ENCODE peak calls at places on chromosome 2, in ten cellular contexts. One of them, this sample, is unnamed.

GRCh38 chr2:135227386-135227785 is 175.3 kb downstream of the RAB3GAP1 start:
- DNase-seq in A549: no peak
- DNase-seq in spleen: no peak
- DNase-seq in prostate gland: no peak
- DNase-seq in stomach: no peak
- DNase-seq in HCT116: no peak
- DNase-seq in IMR-90: peak; percentile 60
- DNase-seq in HepG2: no peak
- DNase-seq in adrenal gland: no peak
- DNase-seq in upper lobe of left lung: no peak
- DNase-seq in this sample: no peak

GRCh38 chr2:239803764-239804111 is 221.4 kb downstream of the NDUFA10 start:
- DNase-seq in IMR-90: no peak
- DNase-seq in spleen: no peak
- DNase-seq in upper lobe of left lung: no peak
- DNase-seq in HepG2: no peak
- DNase-seq in adrenal gland: no peak
- DNase-seq in stomach: peak; percentile 9
- DNase-seq in A549: no peak
- DNase-seq in prostate gland: no peak
- DNase-seq in HCT116: no peak
- DNase-seq in this sample: no peak

GRCh38 chr2:5981241-5982055 is 289.3 kb downstream of the SOX11 start:
- DNase-seq in prostate gland: no peak
- DNase-seq in IMR-90: peak; percentile 12
- DNase-seq in spleen: no peak
- DNase-seq in HepG2: no peak
- DNase-seq in adrenal gland: no peak
- DNase-seq in HCT116: no peak
- DNase-seq in stomach: no peak
- DNase-seq in upper lobe of left lung: no peak
- DNase-seq in A549: no peak
- DNase-seq in this sample: no peak

GRCh38 chr2:55419236-55419513 is 481 bp downstream of the CCDC88A start:
- DNase-seq in adrenal gland: peak; percentile 42
- DNase-seq in stomach: no peak
- DNase-seq in HCT116: no peak
- DNase-seq in upper lobe of left lung: peak; percentile 21
- DNase-seq in A549: peak; percentile 23
- DNase-seq in spleen: peak; percentile 74
- DNase-seq in HepG2: no peak
- DNase-seq in prostate gland: peak; percentile 12
- DNase-seq in IMR-90: peak; percentile 18
- DNase-seq in this sample: peak; percentile 86

GRCh38 chr2:55970506-55970905 is 46.9 kb upstream of the EFEMP1 start:
- DNase-seq in spleen: no peak
- DNase-seq in upper lobe of left lung: no peak
- DNase-seq in stomach: no peak
- DNase-seq in adrenal gland: no peak
- DNase-seq in HepG2: no peak
- DNase-seq in prostate gland: no peak
- DNase-seq in IMR-90: no peak
- DNase-seq in A549: no peak
- DNase-seq in HCT116: no peak
- DNase-seq in this sample: no peak

GRCh38 chr2:174796319-174796771 is 32.1 kb upstream of the CHRNA1 start:
- DNase-seq in HCT116: no peak
- DNase-seq in A549: no peak
- DNase-seq in stomach: no peak
- DNase-seq in spleen: no peak
- DNase-seq in prostate gland: no peak
- DNase-seq in HepG2: no peak
- DNase-seq in adrenal gland: no peak
- DNase-seq in upper lobe of left lung: no peak
- DNase-seq in IMR-90: peak; percentile 16
- DNase-seq in this sample: no peak

GRCh38 chr2:111632661-111633060 is 251.3 kb downstream of the ANAPC1 start:
- DNase-seq in HepG2: no peak
- DNase-seq in HCT116: no peak
- DNase-seq in upper lobe of left lung: no peak
- DNase-seq in A549: no peak
- DNase-seq in IMR-90: peak; percentile 71
- DNase-seq in prostate gland: no peak
- DNase-seq in spleen: no peak
- DNase-seq in adrenal gland: no peak
- DNase-seq in stomach: no peak
- DNase-seq in this sample: no peak

GRCh38 chr2:230899287-230899686 is 25.8 kb downstream of the GPR55 start:
- DNase-seq in adrenal gland: no peak
- DNase-seq in HepG2: no peak
- DNase-seq in spleen: peak; percentile 47
- DNase-seq in IMR-90: no peak
- DNase-seq in prostate gland: no peak
- DNase-seq in A549: no peak
- DNase-seq in stomach: peak; percentile 19
- DNase-seq in upper lobe of left lung: peak; percentile 1
- DNase-seq in HCT116: no peak
- DNase-seq in this sample: no peak

GRCh38 chr2:72917138-72917874 is at the start of gene EMX1:
- DNase-seq in stomach: peak; percentile 83
- DNase-seq in A549: peak; percentile 79
- DNase-seq in HepG2: peak; percentile 60
- DNase-seq in upper lobe of left lung: peak; percentile 50
- DNase-seq in HCT116: peak; percentile 60
- DNase-seq in adrenal gland: peak; percentile 38
- DNase-seq in prostate gland: peak; percentile 67
- DNase-seq in spleen: peak; percentile 79
- DNase-seq in IMR-90: no peak
- DNase-seq in this sample: no peak

GRCh38 chr2:16653083-16653375 is 12.6 kb downstream of the CYRIA start:
- DNase-seq in HepG2: no peak
- DNase-seq in HCT116: no peak
- DNase-seq in prostate gland: no peak
- DNase-seq in spleen: no peak
- DNase-seq in upper lobe of left lung: no peak
- DNase-seq in stomach: no peak
- DNase-seq in A549: no peak
- DNase-seq in adrenal gland: no peak
- DNase-seq in IMR-90: no peak
- DNase-seq in this sample: peak; percentile 77

GRCh38 chr2:96107883-96108551 is 8.4 kb downstream of the ADRA2B start:
- DNase-seq in spleen: peak; percentile 33
- DNase-seq in stomach: no peak
- DNase-seq in HCT116: no peak
- DNase-seq in adrenal gland: no peak
- DNase-seq in IMR-90: no peak
- DNase-seq in A549: no peak
- DNase-seq in HepG2: no peak
- DNase-seq in prostate gland: no peak
- DNase-seq in upper lobe of left lung: no peak
- DNase-seq in this sample: no peak

GRCh38 chr2:11567631-11568031 is 33.8 kb downstream of the GREB1 start:
- DNase-seq in HepG2: no peak
- DNase-seq in prostate gland: no peak
- DNase-seq in spleen: peak; percentile 54
- DNase-seq in IMR-90: no peak
- DNase-seq in HCT116: no peak
- DNase-seq in stomach: no peak
- DNase-seq in A549: no peak
- DNase-seq in adrenal gland: no peak
- DNase-seq in upper lobe of left lung: peak; percentile 10
- DNase-seq in this sample: peak; percentile 67

GRCh38 chr2:179106342-179107178 is 56.6 kb upstream of the CCDC141 start:
- DNase-seq in spleen: no peak
- DNase-seq in A549: peak; percentile 5
- DNase-seq in HepG2: peak; percentile 83
- DNase-seq in HCT116: peak; percentile 83
- DNase-seq in adrenal gland: peak; percentile 48
- DNase-seq in upper lobe of left lung: peak; percentile 72
- DNase-seq in IMR-90: peak; percentile 94
- DNase-seq in prostate gland: peak; percentile 33
- DNase-seq in stomach: peak; percentile 44
- DNase-seq in this sample: peak; percentile 61

GRCh38 chr2:72988726-72989273 is 71.5 kb downstream of the EMX1 start:
- DNase-seq in prostate gland: no peak
- DNase-seq in A549: no peak
- DNase-seq in spleen: peak; percentile 47
- DNase-seq in HCT116: no peak
- DNase-seq in upper lobe of left lung: no peak
- DNase-seq in stomach: no peak
- DNase-seq in HepG2: no peak
- DNase-seq in IMR-90: no peak
- DNase-seq in adrenal gland: no peak
- DNase-seq in this sample: peak; percentile 64

GRCh38 chr2:234133004-234133403 is 82.5 kb downstream of the SPP2 start:
- DNase-seq in A549: no peak
- DNase-seq in stomach: no peak
- DNase-seq in adrenal gland: no peak
- DNase-seq in upper lobe of left lung: no peak
- DNase-seq in IMR-90: no peak
- DNase-seq in spleen: no peak
- DNase-seq in HCT116: no peak
- DNase-seq in prostate gland: peak; percentile 51
- DNase-seq in HepG2: no peak
- DNase-seq in this sample: no peak

GRCh38 chr2:177728920-177729319 is 336.3 kb downstream of the AGPS start:
- DNase-seq in stomach: no peak
- DNase-seq in IMR-90: no peak
- DNase-seq in HCT116: no peak
- DNase-seq in adrenal gland: no peak
- DNase-seq in spleen: no peak
- DNase-seq in prostate gland: no peak
- DNase-seq in HepG2: no peak
- DNase-seq in A549: no peak
- DNase-seq in upper lobe of left lung: no peak
- DNase-seq in this sample: no peak

GRCh38 chr2:17107875-17108274 is 410.4 kb downstream of the RAD51AP2 start:
- DNase-seq in HCT116: no peak
- DNase-seq in upper lobe of left lung: no peak
- DNase-seq in IMR-90: no peak
- DNase-seq in HepG2: no peak
- DNase-seq in prostate gland: no peak
- DNase-seq in spleen: no peak
- DNase-seq in adrenal gland: no peak
- DNase-seq in A549: no peak
- DNase-seq in stomach: no peak
- DNase-seq in this sample: no peak

GRCh38 chr2:173218331-173219056 is 136.2 kb upstream of the CDCA7 start:
- DNase-seq in IMR-90: peak; percentile 24
- DNase-seq in adrenal gland: no peak
- DNase-seq in HCT116: no peak
- DNase-seq in HepG2: peak; percentile 15
- DNase-seq in A549: no peak
- DNase-seq in prostate gland: no peak
- DNase-seq in spleen: no peak
- DNase-seq in upper lobe of left lung: no peak
- DNase-seq in stomach: no peak
- DNase-seq in this sample: no peak
- H3K4me3 ChIP-seq in IMR-90: no peak overlapping the region
- H3K4me3 ChIP-seq in adrenal gland: no peak overlapping the region
- H3K4me3 ChIP-seq in HCT116: no peak overlapping the region
- H3K4me3 ChIP-seq in HepG2: no peak overlapping the region
- H3K4me3 ChIP-seq in A549: no peak overlapping the region
- H3K4me3 ChIP-seq in prostate gland: no peak overlapping the region
- H3K4me3 ChIP-seq in spleen: no peak overlapping the region
- H3K4me3 ChIP-seq in upper lobe of left lung: no peak overlapping the region
- H3K4me3 ChIP-seq in stomach: no peak overlapping the region
- H3K4me3 ChIP-seq in this sample: no peak overlapping the region

GRCh38 chr2:9951522-9952285 is at the start of gene GRHL1:
- DNase-seq in adrenal gland: peak; percentile 90
- DNase-seq in IMR-90: peak; percentile 86
- DNase-seq in A549: peak; percentile 97
- DNase-seq in upper lobe of left lung: peak; percentile 93
- DNase-seq in HepG2: peak; percentile 85
- DNase-seq in prostate gland: peak; percentile 93
- DNase-seq in HCT116: peak; percentile 74
- DNase-seq in spleen: peak; percentile 98
- DNase-seq in stomach: peak; percentile 95
- DNase-seq in this sample: peak; percentile 97
- TF ChIP-seq POLR2A in adrenal gland: no peak
- TF ChIP-seq POLR2A in IMR-90: no peak
- TF ChIP-seq POLR2A in A549: peak; percentile 9
- TF ChIP-seq POLR2A in upper lobe of left lung: no peak
- TF ChIP-seq POLR2A in HepG2: peak; percentile 46
- TF ChIP-seq POLR2A in prostate gland: peak; percentile 83
- TF ChIP-seq POLR2A in HCT116: no peak
- TF ChIP-seq POLR2A in spleen: no peak
- TF ChIP-seq POLR2A in stomach: no peak
- TF ChIP-seq POLR2A in this sample: no peak

GRCh38 chr2:41932241-41933034 is 115.4 kb upstream of the PKDCC start:
- DNase-seq in stomach: peak; percentile 32
- DNase-seq in HepG2: no peak
- DNase-seq in prostate gland: no peak
- DNase-seq in HCT116: no peak
- DNase-seq in spleen: no peak
- DNase-seq in A549: no peak
- DNase-seq in adrenal gland: peak; percentile 75
- DNase-seq in upper lobe of left lung: peak; percentile 23
- DNase-seq in IMR-90: peak; percentile 93
- DNase-seq in this sample: peak; percentile 91
- H3K4me3 ChIP-seq in stomach: no peak overlapping the region
- H3K4me3 ChIP-seq in HepG2: no peak overlapping the region
- H3K4me3 ChIP-seq in prostate gland: no peak overlapping the region
- H3K4me3 ChIP-seq in HCT116: no peak overlapping the region
- H3K4me3 ChIP-seq in spleen: no peak overlapping the region
- H3K4me3 ChIP-seq in A549: no peak overlapping the region
- H3K4me3 ChIP-seq in adrenal gland: no peak overlapping the region
- H3K4me3 ChIP-seq in upper lobe of left lung: no peak overlapping the region
- H3K4me3 ChIP-seq in IMR-90: no peak overlapping the region
- H3K4me3 ChIP-seq in this sample: no peak overlapping the region

DNA sequence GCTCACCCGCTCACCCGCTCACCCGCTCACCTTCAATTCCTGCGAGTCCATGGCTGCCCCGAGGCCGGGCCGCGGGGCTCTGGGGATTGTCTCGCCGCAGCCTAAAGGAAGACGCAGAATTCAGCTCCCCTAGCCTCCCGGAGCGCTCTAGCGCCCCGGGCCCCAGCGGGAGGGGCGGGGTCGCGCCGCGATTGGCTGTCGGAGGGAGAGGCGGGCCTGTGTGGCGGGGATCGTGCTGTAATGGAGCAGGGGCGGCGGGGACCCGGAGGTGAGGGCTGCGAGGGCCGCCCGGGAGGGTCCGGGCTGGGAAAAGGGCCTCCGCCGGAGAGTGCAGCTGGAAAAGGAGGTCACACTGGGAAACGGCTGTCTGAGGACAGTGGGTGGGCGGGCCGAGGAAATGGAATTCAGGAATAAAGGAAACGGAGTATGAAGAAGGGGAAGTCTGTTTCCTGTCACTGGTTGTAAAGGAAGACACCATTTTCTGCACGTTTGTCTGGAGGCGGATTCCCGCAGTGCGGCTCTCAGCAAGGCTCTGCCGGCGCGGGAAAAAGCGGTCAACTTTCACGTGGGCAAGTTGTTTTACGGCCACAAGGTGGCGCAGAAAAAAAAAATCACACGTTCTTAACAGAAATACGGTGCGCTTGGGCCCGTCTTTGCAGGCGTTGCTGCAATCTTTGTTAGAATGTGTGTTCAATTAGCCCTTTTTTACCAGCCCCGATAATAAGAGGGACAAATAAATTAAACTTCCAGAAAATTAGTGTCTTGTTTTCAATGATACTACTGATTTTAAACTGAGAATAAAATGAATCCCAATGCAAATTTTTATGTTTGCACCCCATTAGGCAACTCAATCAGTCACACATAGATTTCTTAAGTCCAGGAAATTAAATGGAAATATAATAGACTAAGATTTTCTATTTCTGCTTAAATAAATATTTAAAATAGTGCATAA is at the start of gene TTC21B:
- DNase-seq in stomach: peak; percentile 95
- DNase-seq in A549: peak; percentile 74
- DNase-seq in prostate gland: peak; percentile 94
- DNase-seq in HCT116: peak; percentile 92
- DNase-seq in upper lobe of left lung: peak; percentile 95
- DNase-seq in HepG2: peak; percentile 93
- DNase-seq in spleen: peak; percentile 98
- DNase-seq in adrenal gland: peak; percentile 95
- DNase-seq in IMR-90: peak; percentile 95
- DNase-seq in this sample: peak; percentile 93
- TF ChIP-seq POLR2A in stomach: no peak
- TF ChIP-seq POLR2A in A549: peak; percentile 52
- TF ChIP-seq POLR2A in prostate gland: peak; percentile 61
- TF ChIP-seq POLR2A in HCT116: peak; percentile 42
- TF ChIP-seq POLR2A in upper lobe of left lung: peak; percentile 62
- TF ChIP-seq POLR2A in HepG2: peak; percentile 86
- TF ChIP-seq POLR2A in spleen: no peak
- TF ChIP-seq POLR2A in adrenal gland: peak; percentile 58
- TF ChIP-seq POLR2A in IMR-90: peak; percentile 81
- TF ChIP-seq POLR2A in this sample: no peak